ENCODE peak calls at places on chromosomes 7 and 10, in seven cellular contexts. One of them, this sample, is unnamed.

GRCh38 chr10:104120061-104120460 is 1.9 kb upstream of the SFR1 start:
- DNase-seq in choroid plexus epithelial cell: peak; percentile 31
- DNase-seq in ovary: no peak
- DNase-seq in nephron progenitor cell: no peak
- DNase-seq in dorsolateral prefrontal cortex: no peak
- DNase-seq in omental fat pad: no peak
- DNase-seq in LNCaP clone FGC: no peak
- DNase-seq in this sample: no peak

GRCh38 chr7:74083928-74084721 is 521 bp downstream of the LIMK1 start:
- DNase-seq in choroid plexus epithelial cell: peak; percentile 39
- DNase-seq in ovary: peak; percentile 54
- DNase-seq in nephron progenitor cell: no peak
- DNase-seq in dorsolateral prefrontal cortex: no peak
- DNase-seq in omental fat pad: no peak
- DNase-seq in LNCaP clone FGC: no peak
- DNase-seq in this sample: no peak

GRCh38 chr7:43501881-43502280 is 81.0 kb upstream of the STK17A start:
- DNase-seq in choroid plexus epithelial cell: peak; percentile 93
- DNase-seq in ovary: no peak
- DNase-seq in nephron progenitor cell: no peak
- DNase-seq in dorsolateral prefrontal cortex: no peak
- DNase-seq in omental fat pad: no peak
- DNase-seq in LNCaP clone FGC: no peak
- DNase-seq in this sample: no peak

GRCh38 chr10:25934673-25935139 is 677 bp downstream of the MYO3A start:
- DNase-seq in choroid plexus epithelial cell: no peak
- DNase-seq in ovary: no peak
- DNase-seq in nephron progenitor cell: peak; percentile 68
- DNase-seq in dorsolateral prefrontal cortex: no peak
- DNase-seq in omental fat pad: no peak
- DNase-seq in LNCaP clone FGC: no peak
- DNase-seq in this sample: no peak

GRCh38 chr10:33501161-33501560 is 166.7 kb upstream of the NRP1 start:
- DNase-seq in choroid plexus epithelial cell: no peak
- DNase-seq in ovary: no peak
- DNase-seq in nephron progenitor cell: no peak
- DNase-seq in dorsolateral prefrontal cortex: no peak
- DNase-seq in omental fat pad: no peak
- DNase-seq in LNCaP clone FGC: no peak
- DNase-seq in this sample: no peak

GRCh38 chr7:151427705-151428392 is 12.1 kb downstream of the CRYGN start:
- DNase-seq in choroid plexus epithelial cell: no peak
- DNase-seq in ovary: peak; percentile 51
- DNase-seq in nephron progenitor cell: no peak
- DNase-seq in dorsolateral prefrontal cortex: no peak
- DNase-seq in omental fat pad: no peak
- DNase-seq in LNCaP clone FGC: no peak
- DNase-seq in this sample: no peak

GRCh38 chr7:1229956-1230355 is 2.7 kb upstream of the UNCX start:
- DNase-seq in choroid plexus epithelial cell: no peak
- DNase-seq in ovary: no peak
- DNase-seq in nephron progenitor cell: no peak
- DNase-seq in dorsolateral prefrontal cortex: no peak
- DNase-seq in omental fat pad: no peak
- DNase-seq in LNCaP clone FGC: no peak
- DNase-seq in this sample: no peak

GRCh38 chr7:114653391-114654088 is 238.9 kb downstream of the FOXP2 start:
- DNase-seq in choroid plexus epithelial cell: no peak
- DNase-seq in ovary: no peak
- DNase-seq in nephron progenitor cell: peak; percentile 23
- DNase-seq in dorsolateral prefrontal cortex: no peak
- DNase-seq in omental fat pad: no peak
- DNase-seq in LNCaP clone FGC: no peak
- DNase-seq in this sample: no peak

GRCh38 chr10:817371-817770 is 114.1 kb downstream of the LARP4B start:
- DNase-seq in choroid plexus epithelial cell: peak; percentile 12
- DNase-seq in ovary: no peak
- DNase-seq in nephron progenitor cell: no peak
- DNase-seq in dorsolateral prefrontal cortex: no peak
- DNase-seq in omental fat pad: no peak
- DNase-seq in LNCaP clone FGC: no peak
- DNase-seq in this sample: no peak

GRCh38 chr7:27346531-27347260 is 104.1 kb downstream of the EVX1 start:
- DNase-seq in choroid plexus epithelial cell: peak; percentile 39
- DNase-seq in ovary: peak; percentile 35
- DNase-seq in nephron progenitor cell: peak; percentile 8
- DNase-seq in dorsolateral prefrontal cortex: no peak
- DNase-seq in omental fat pad: no peak
- DNase-seq in LNCaP clone FGC: peak; percentile 99
- DNase-seq in this sample: no peak

GRCh38 chr7:5423844-5424688 is 432 bp upstream of the TNRC18 start:
- DNase-seq in choroid plexus epithelial cell: peak; percentile 99
- DNase-seq in ovary: peak; percentile 95
- DNase-seq in nephron progenitor cell: peak; percentile 91
- DNase-seq in dorsolateral prefrontal cortex: peak; percentile 96
- DNase-seq in omental fat pad: peak; percentile 78
- DNase-seq in LNCaP clone FGC: peak; percentile 98
- DNase-seq in this sample: peak; percentile 99

GRCh38 chr10:116316533-116316932 is 7.7 kb upstream of the CCDC172 start:
- DNase-seq in choroid plexus epithelial cell: no peak
- DNase-seq in ovary: no peak
- DNase-seq in nephron progenitor cell: no peak
- DNase-seq in dorsolateral prefrontal cortex: no peak
- DNase-seq in omental fat pad: no peak
- DNase-seq in LNCaP clone FGC: no peak
- DNase-seq in this sample: no peak

GRCh38 chr7:5491251-5492044 is 67.8 kb upstream of the TNRC18 start:
- DNase-seq in choroid plexus epithelial cell: no peak
- DNase-seq in ovary: no peak
- DNase-seq in nephron progenitor cell: no peak
- DNase-seq in dorsolateral prefrontal cortex: no peak
- DNase-seq in omental fat pad: no peak
- DNase-seq in LNCaP clone FGC: no peak
- DNase-seq in this sample: no peak

GRCh38 chr10:125756196-125756595 is 19.4 kb downstream of the MMP21 start:
- DNase-seq in choroid plexus epithelial cell: peak; percentile 14
- DNase-seq in ovary: no peak
- DNase-seq in nephron progenitor cell: no peak
- DNase-seq in dorsolateral prefrontal cortex: no peak
- DNase-seq in omental fat pad: no peak
- DNase-seq in LNCaP clone FGC: peak; percentile 93
- DNase-seq in this sample: no peak

GRCh38 chr7:27175005-27175625 is 995 bp upstream of the HOXA10 start:
- DNase-seq in choroid plexus epithelial cell: no peak
- DNase-seq in ovary: no peak
- DNase-seq in nephron progenitor cell: peak; percentile 36
- DNase-seq in dorsolateral prefrontal cortex: no peak
- DNase-seq in omental fat pad: peak; percentile 12
- DNase-seq in LNCaP clone FGC: peak; percentile 96
- DNase-seq in this sample: no peak

GRCh38 chr7:139721844-139722243 is 56.0 kb downstream of the HIPK2 start:
- DNase-seq in choroid plexus epithelial cell: no peak
- DNase-seq in ovary: no peak
- DNase-seq in nephron progenitor cell: no peak
- DNase-seq in dorsolateral prefrontal cortex: no peak
- DNase-seq in omental fat pad: no peak
- DNase-seq in LNCaP clone FGC: no peak
- DNase-seq in this sample: no peak

GRCh38 chr10:88981435-88981834 is 9.2 kb upstream of the FAS start:
- DNase-seq in choroid plexus epithelial cell: no peak
- DNase-seq in ovary: no peak
- DNase-seq in nephron progenitor cell: no peak
- DNase-seq in dorsolateral prefrontal cortex: no peak
- DNase-seq in omental fat pad: no peak
- DNase-seq in LNCaP clone FGC: no peak
- DNase-seq in this sample: no peak

GRCh38 chr7:90621892-90622182 is 25.7 kb downstream of the CDK14 start:
- DNase-seq in choroid plexus epithelial cell: peak; percentile 54
- DNase-seq in ovary: no peak
- DNase-seq in nephron progenitor cell: no peak
- DNase-seq in dorsolateral prefrontal cortex: no peak
- DNase-seq in omental fat pad: no peak
- DNase-seq in LNCaP clone FGC: no peak
- DNase-seq in this sample: no peak

GRCh38 chr10:43370671-43371215 is 693 bp upstream of the FXYD4 start:
- DNase-seq in choroid plexus epithelial cell: no peak
- DNase-seq in ovary: no peak
- DNase-seq in nephron progenitor cell: no peak
- DNase-seq in dorsolateral prefrontal cortex: no peak
- DNase-seq in omental fat pad: no peak
- DNase-seq in LNCaP clone FGC: no peak
- DNase-seq in this sample: no peak

GRCh38 chr10:5071411-5072198 is 22.6 kb upstream of the AKR1C3 start:
- DNase-seq in choroid plexus epithelial cell: peak; percentile 96
- DNase-seq in ovary: peak; percentile 80
- DNase-seq in nephron progenitor cell: no peak
- DNase-seq in dorsolateral prefrontal cortex: no peak
- DNase-seq in omental fat pad: no peak
- DNase-seq in LNCaP clone FGC: peak; percentile 31
- DNase-seq in this sample: no peak

GRCh38 chr7:150447966-150448788 is 2.3 kb upstream of the GIMAP8 start:
- DNase-seq in choroid plexus epithelial cell: no peak
- DNase-seq in ovary: no peak
- DNase-seq in nephron progenitor cell: no peak
- DNase-seq in dorsolateral prefrontal cortex: no peak
- DNase-seq in omental fat pad: no peak
- DNase-seq in LNCaP clone FGC: no peak
- DNase-seq in this sample: peak; percentile 77

GRCh38 chr10:62818426-62819011 is 2.4 kb upstream of the EGR2 start:
- DNase-seq in choroid plexus epithelial cell: peak; percentile 4
- DNase-seq in ovary: peak; percentile 45
- DNase-seq in nephron progenitor cell: peak; percentile 72
- DNase-seq in dorsolateral prefrontal cortex: no peak
- DNase-seq in omental fat pad: no peak
- DNase-seq in LNCaP clone FGC: no peak
- DNase-seq in this sample: no peak

GRCh38 chr7:80231719-80232118 is 97.1 kb downstream of the GNAI1 start:
- DNase-seq in choroid plexus epithelial cell: peak; percentile 86
- DNase-seq in ovary: no peak
- DNase-seq in nephron progenitor cell: no peak
- DNase-seq in dorsolateral prefrontal cortex: no peak
- DNase-seq in omental fat pad: no peak
- DNase-seq in LNCaP clone FGC: no peak
- DNase-seq in this sample: no peak

GRCh38 chr10:118286051-118286838 is 55.9 kb downstream of the FAM204A start:
- DNase-seq in choroid plexus epithelial cell: no peak
- DNase-seq in ovary: no peak
- DNase-seq in nephron progenitor cell: no peak
- DNase-seq in dorsolateral prefrontal cortex: no peak
- DNase-seq in omental fat pad: no peak
- DNase-seq in LNCaP clone FGC: no peak
- DNase-seq in this sample: no peak

GRCh38 chr10:111532139-111532538 is 455.3 kb downstream of the ADRA2A start:
- DNase-seq in choroid plexus epithelial cell: no peak
- DNase-seq in ovary: no peak
- DNase-seq in nephron progenitor cell: no peak
- DNase-seq in dorsolateral prefrontal cortex: no peak
- DNase-seq in omental fat pad: no peak
- DNase-seq in LNCaP clone FGC: no peak
- DNase-seq in this sample: no peak

DNA sequence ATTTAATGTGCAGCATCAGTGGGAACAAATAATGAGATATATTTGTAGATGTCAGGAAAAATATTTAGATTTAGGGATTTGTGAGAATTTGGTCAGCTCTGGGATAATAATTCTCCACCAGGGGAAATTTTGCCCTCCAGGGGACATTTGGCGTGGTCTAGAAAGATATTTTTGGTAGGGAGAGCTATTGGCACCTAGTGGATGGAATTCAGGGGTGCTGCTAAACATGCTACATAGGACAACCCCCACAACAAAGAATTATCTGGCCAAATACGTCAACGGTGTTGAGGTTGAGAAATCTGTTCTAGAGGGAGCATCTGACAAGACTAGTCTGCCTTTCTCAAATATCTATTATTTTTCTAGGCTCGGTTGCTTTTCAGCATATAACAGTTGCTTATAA is 2.1 kb downstream of the ADK start:
- DNase-seq in choroid plexus epithelial cell: peak; percentile 93
- DNase-seq in ovary: no peak
- DNase-seq in nephron progenitor cell: no peak
- DNase-seq in dorsolateral prefrontal cortex: no peak
- DNase-seq in omental fat pad: no peak
- DNase-seq in LNCaP clone FGC: no peak
- DNase-seq in this sample: no peak
- TF ChIP-seq CTCF in choroid plexus epithelial cell: peak; percentile 73
- TF ChIP-seq CTCF in ovary: no peak
- TF ChIP-seq CTCF in nephron progenitor cell: no peak
- TF ChIP-seq CTCF in dorsolateral prefrontal cortex: no peak
- TF ChIP-seq CTCF in omental fat pad: no peak
- TF ChIP-seq CTCF in LNCaP clone FGC: no peak
- TF ChIP-seq CTCF in this sample: peak; percentile 41

GRCh38 chr7:50268223-50268622 is 36.3 kb upstream of the IKZF1 start:
- DNase-seq in choroid plexus epithelial cell: no peak
- DNase-seq in ovary: no peak
- DNase-seq in nephron progenitor cell: no peak
- DNase-seq in dorsolateral prefrontal cortex: no peak
- DNase-seq in omental fat pad: no peak
- DNase-seq in LNCaP clone FGC: no peak
- DNase-seq in this sample: no peak
- TF ChIP-seq CTCF in choroid plexus epithelial cell: no peak
- TF ChIP-seq CTCF in ovary: no peak
- TF ChIP-seq CTCF in nephron progenitor cell: no peak
- TF ChIP-seq CTCF in dorsolateral prefrontal cortex: no peak
- TF ChIP-seq CTCF in omental fat pad: no peak
- TF ChIP-seq CTCF in LNCaP clone FGC: no peak
- TF ChIP-seq CTCF in this sample: no peak

DNA sequence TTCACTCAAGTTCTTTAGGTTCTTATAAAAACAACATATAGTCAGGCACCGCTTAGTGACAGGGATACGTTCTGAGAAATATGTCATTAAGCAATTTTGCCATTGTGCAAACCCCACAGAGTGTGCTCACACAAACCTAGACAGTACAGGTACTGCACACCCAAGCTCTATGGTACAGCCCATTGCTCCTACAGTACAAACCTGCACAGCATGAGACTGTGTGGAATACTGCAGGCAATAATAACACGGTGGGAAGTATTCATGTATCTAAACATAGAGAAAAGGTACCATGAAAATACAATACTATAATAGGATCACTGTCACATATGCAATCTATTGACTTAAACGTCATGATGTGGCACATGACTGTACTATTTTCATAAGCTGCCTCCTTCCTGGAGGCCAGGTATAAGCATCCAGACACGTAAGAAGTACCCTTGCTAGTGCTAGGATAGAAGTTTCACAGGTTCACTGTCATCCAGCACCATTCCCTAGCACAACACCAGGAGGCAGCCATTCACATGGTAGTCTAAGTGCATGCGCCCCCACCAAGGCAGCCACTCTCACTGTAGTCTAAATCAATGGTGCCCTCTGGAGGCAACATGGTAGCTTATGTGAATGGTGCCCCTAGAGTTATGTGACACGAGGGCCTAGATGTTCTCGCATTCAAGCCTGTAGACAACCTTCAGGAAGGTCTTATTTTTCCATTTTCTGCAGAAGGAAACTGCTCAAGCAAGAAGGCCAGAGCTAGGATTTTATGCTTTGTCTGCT is 98.5 kb downstream of the ARHGAP22 start:
- DNase-seq in choroid plexus epithelial cell: peak; percentile 74
- DNase-seq in ovary: no peak
- DNase-seq in nephron progenitor cell: no peak
- DNase-seq in dorsolateral prefrontal cortex: no peak
- DNase-seq in omental fat pad: no peak
- DNase-seq in LNCaP clone FGC: no peak
- DNase-seq in this sample: peak; percentile 38
- TF ChIP-seq CTCF in choroid plexus epithelial cell: peak; percentile 59
- TF ChIP-seq CTCF in ovary: peak; percentile 16
- TF ChIP-seq CTCF in nephron progenitor cell: no peak
- TF ChIP-seq CTCF in dorsolateral prefrontal cortex: peak; percentile 38
- TF ChIP-seq CTCF in omental fat pad: no peak
- TF ChIP-seq CTCF in LNCaP clone FGC: peak; percentile 48
- TF ChIP-seq CTCF in this sample: peak; percentile 43

GRCh38 chr7:134478707-134479106 is 19.8 kb upstream of the AKR1B1 start:
- DNase-seq in choroid plexus epithelial cell: peak; percentile 49
- DNase-seq in ovary: no peak
- DNase-seq in nephron progenitor cell: no peak
- DNase-seq in dorsolateral prefrontal cortex: no peak
- DNase-seq in omental fat pad: no peak
- DNase-seq in LNCaP clone FGC: no peak
- DNase-seq in this sample: no peak
- TF ChIP-seq CTCF in choroid plexus epithelial cell: peak; percentile 59
- TF ChIP-seq CTCF in ovary: no peak
- TF ChIP-seq CTCF in nephron progenitor cell: no peak
- TF ChIP-seq CTCF in dorsolateral prefrontal cortex: no peak
- TF ChIP-seq CTCF in omental fat pad: no peak
- TF ChIP-seq CTCF in LNCaP clone FGC: peak; percentile 23
- TF ChIP-seq CTCF in this sample: no peak

This sample was measured in osteocyte.